ENCODE peak calls at places on chromosomes 3 and 15, in eight cellular contexts. One of them, this sample, is unnamed.

GRCh38 chr15:60392601-60392985 is 5.2 kb downstream of the ANXA2 start:
- DNase-seq in NB4: no peak
- DNase-seq in bronchial epithelial cell: peak; percentile 82
- DNase-seq in A549: peak; percentile 81
- DNase-seq in vagina: no peak
- DNase-seq in cardiac fibroblast: peak; percentile 86
- DNase-seq in left lung: no peak
- DNase-seq in foreskin fibroblast: peak; percentile 79
- DNase-seq in this sample: no peak

GRCh38 chr3:66406841-66407240 is 94.0 kb downstream of the LRIG1 start:
- DNase-seq in NB4: no peak
- DNase-seq in vagina: no peak
- DNase-seq in A549: no peak
- DNase-seq in cardiac fibroblast: no peak
- DNase-seq in bronchial epithelial cell: no peak
- DNase-seq in left lung: no peak
- DNase-seq in foreskin fibroblast: no peak
- DNase-seq in this sample: no peak

GRCh38 chr3:196524527-196524926 is 9.4 kb upstream of the SMCO1 start:
- DNase-seq in vagina: no peak
- DNase-seq in left lung: no peak
- DNase-seq in cardiac fibroblast: peak; percentile 46
- DNase-seq in foreskin fibroblast: peak; percentile 23
- DNase-seq in A549: no peak
- DNase-seq in NB4: peak; percentile 64
- DNase-seq in bronchial epithelial cell: peak; percentile 17
- DNase-seq in this sample: no peak

GRCh38 chr3:86982883-86983282 is 8.1 kb downstream of the VGLL3 start:
- DNase-seq in cardiac fibroblast: peak; percentile 94
- DNase-seq in A549: no peak
- DNase-seq in left lung: no peak
- DNase-seq in foreskin fibroblast: peak; percentile 66
- DNase-seq in vagina: no peak
- DNase-seq in bronchial epithelial cell: no peak
- DNase-seq in NB4: no peak
- DNase-seq in this sample: no peak

GRCh38 chr3:46440531-46441294 is 24.0 kb downstream of the LTF start:
- DNase-seq in NB4: peak; percentile 72
- DNase-seq in vagina: no peak
- DNase-seq in cardiac fibroblast: no peak
- DNase-seq in bronchial epithelial cell: no peak
- DNase-seq in A549: no peak
- DNase-seq in left lung: no peak
- DNase-seq in foreskin fibroblast: no peak
- DNase-seq in this sample: no peak

GRCh38 chr3:152113413-152113812 is 155.3 kb upstream of the MBNL1 start:
- DNase-seq in bronchial epithelial cell: no peak
- DNase-seq in cardiac fibroblast: peak; percentile 59
- DNase-seq in left lung: no peak
- DNase-seq in NB4: no peak
- DNase-seq in vagina: no peak
- DNase-seq in foreskin fibroblast: peak; percentile 58
- DNase-seq in A549: no peak
- DNase-seq in this sample: no peak

GRCh38 chr15:92803852-92804609 is 96.1 kb upstream of the CHD2 start:
- DNase-seq in foreskin fibroblast: peak; percentile 99
- DNase-seq in left lung: peak; percentile 91
- DNase-seq in bronchial epithelial cell: peak; percentile 100
- DNase-seq in NB4: peak; percentile 100
- DNase-seq in cardiac fibroblast: peak; percentile 100
- DNase-seq in vagina: no peak
- DNase-seq in A549: peak; percentile 96
- DNase-seq in this sample: peak; percentile 39

GRCh38 chr3:186824430-186825139 is 17.9 kb upstream of the ADIPOQ start:
- DNase-seq in A549: no peak
- DNase-seq in NB4: no peak
- DNase-seq in bronchial epithelial cell: no peak
- DNase-seq in left lung: no peak
- DNase-seq in foreskin fibroblast: no peak
- DNase-seq in cardiac fibroblast: no peak
- DNase-seq in vagina: no peak
- DNase-seq in this sample: no peak

GRCh38 chr15:34109775-34110663 is 8.1 kb downstream of the PGBD4 start:
- DNase-seq in A549: peak; percentile 34
- DNase-seq in vagina: no peak
- DNase-seq in foreskin fibroblast: peak; percentile 68
- DNase-seq in bronchial epithelial cell: peak; percentile 40
- DNase-seq in left lung: no peak
- DNase-seq in NB4: peak; percentile 52
- DNase-seq in cardiac fibroblast: peak; percentile 72
- DNase-seq in this sample: no peak

GRCh38 chr15:39776068-39776467 is 6.6 kb downstream of the FSIP1 start:
- DNase-seq in vagina: no peak
- DNase-seq in A549: no peak
- DNase-seq in bronchial epithelial cell: no peak
- DNase-seq in left lung: no peak
- DNase-seq in NB4: no peak
- DNase-seq in cardiac fibroblast: no peak
- DNase-seq in foreskin fibroblast: no peak
- DNase-seq in this sample: no peak

GRCh38 chr3:192409203-192409837 is 318.0 kb downstream of the FGF12 start:
- DNase-seq in A549: peak; percentile 40
- DNase-seq in foreskin fibroblast: peak; percentile 2
- DNase-seq in NB4: no peak
- DNase-seq in cardiac fibroblast: peak; percentile 46
- DNase-seq in vagina: no peak
- DNase-seq in bronchial epithelial cell: no peak
- DNase-seq in left lung: no peak
- DNase-seq in this sample: no peak

GRCh38 chr15:62941719-62942118 is 100.8 kb upstream of the TPM1 start:
- DNase-seq in foreskin fibroblast: peak; percentile 23
- DNase-seq in bronchial epithelial cell: no peak
- DNase-seq in left lung: no peak
- DNase-seq in NB4: no peak
- DNase-seq in cardiac fibroblast: peak; percentile 43
- DNase-seq in vagina: no peak
- DNase-seq in A549: no peak
- DNase-seq in this sample: no peak

GRCh38 chr3:178325330-178325729 is 210.9 kb upstream of the KCNMB2 start:
- DNase-seq in foreskin fibroblast: peak; percentile 49
- DNase-seq in cardiac fibroblast: peak; percentile 76
- DNase-seq in A549: no peak
- DNase-seq in bronchial epithelial cell: peak; percentile 44
- DNase-seq in left lung: no peak
- DNase-seq in vagina: no peak
- DNase-seq in NB4: no peak
- DNase-seq in this sample: no peak

GRCh38 chr3:38805765-38806386 is 10.1 kb downstream of the SCN10A start:
- DNase-seq in foreskin fibroblast: peak; percentile 85
- DNase-seq in left lung: no peak
- DNase-seq in vagina: no peak
- DNase-seq in NB4: peak; percentile 79
- DNase-seq in bronchial epithelial cell: peak; percentile 56
- DNase-seq in A549: peak; percentile 18
- DNase-seq in cardiac fibroblast: peak; percentile 85
- DNase-seq in this sample: no peak

GRCh38 chr3:135752851-135753250 is 212.7 kb upstream of the PPP2R3A start:
- DNase-seq in foreskin fibroblast: no peak
- DNase-seq in bronchial epithelial cell: no peak
- DNase-seq in left lung: no peak
- DNase-seq in NB4: peak; percentile 21
- DNase-seq in cardiac fibroblast: no peak
- DNase-seq in A549: no peak
- DNase-seq in vagina: peak; percentile 14
- DNase-seq in this sample: no peak

GRCh38 chr3:43693594-43693993 is 2.9 kb downstream of the ABHD5 start:
- DNase-seq in vagina: no peak
- DNase-seq in foreskin fibroblast: peak; percentile 47
- DNase-seq in bronchial epithelial cell: peak; percentile 86
- DNase-seq in left lung: no peak
- DNase-seq in A549: no peak
- DNase-seq in NB4: no peak
- DNase-seq in cardiac fibroblast: no peak
- DNase-seq in this sample: no peak

GRCh38 chr3:29026959-29027358 is 253.9 kb upstream of the RBMS3 start:
- DNase-seq in bronchial epithelial cell: peak; percentile 98
- DNase-seq in left lung: no peak
- DNase-seq in cardiac fibroblast: peak; percentile 18
- DNase-seq in A549: no peak
- DNase-seq in vagina: no peak
- DNase-seq in NB4: no peak
- DNase-seq in foreskin fibroblast: peak; percentile 16
- DNase-seq in this sample: no peak

GRCh38 chr3:8319935-8320634 is 181.5 kb upstream of the LMCD1 start:
- DNase-seq in vagina: no peak
- DNase-seq in NB4: no peak
- DNase-seq in foreskin fibroblast: peak; percentile 84
- DNase-seq in bronchial epithelial cell: peak; percentile 84
- DNase-seq in cardiac fibroblast: peak; percentile 76
- DNase-seq in left lung: no peak
- DNase-seq in A549: peak; percentile 7
- DNase-seq in this sample: no peak

GRCh38 chr3:100045696-100046095 is 68.6 kb downstream of the FILIP1L start:
- DNase-seq in NB4: no peak
- DNase-seq in foreskin fibroblast: peak; percentile 97
- DNase-seq in vagina: no peak
- DNase-seq in A549: no peak
- DNase-seq in left lung: peak; percentile 73
- DNase-seq in cardiac fibroblast: peak; percentile 93
- DNase-seq in bronchial epithelial cell: no peak
- DNase-seq in this sample: peak; percentile 1

DNA sequence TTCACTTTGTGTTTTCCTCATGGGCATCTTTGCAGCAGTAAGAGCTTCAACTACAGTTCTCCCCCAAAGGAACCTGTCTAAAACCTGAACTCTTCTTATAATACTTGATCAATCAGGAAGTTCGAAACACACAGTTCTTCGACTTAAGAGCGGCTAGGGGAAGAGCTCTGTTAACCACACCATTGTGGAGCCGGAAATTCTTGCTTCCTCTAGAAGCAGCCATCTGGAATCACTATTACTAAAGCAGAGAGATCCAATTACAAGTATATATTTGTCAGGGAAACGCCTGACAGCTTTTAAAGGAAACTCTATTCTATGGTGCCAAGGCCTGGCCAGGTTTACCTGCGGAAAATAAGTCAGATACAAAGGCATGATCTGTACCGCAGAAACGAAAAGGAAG is 337.4 kb upstream of the CBLB start:
- DNase-seq in vagina: no peak
- DNase-seq in bronchial epithelial cell: peak; percentile 76
- DNase-seq in left lung: no peak
- DNase-seq in foreskin fibroblast: peak; percentile 72
- DNase-seq in A549: no peak
- DNase-seq in cardiac fibroblast: peak; percentile 31
- DNase-seq in NB4: no peak
- DNase-seq in this sample: no peak
- H3K4me3 ChIP-seq in vagina: no peak overlapping the region
- H3K4me3 ChIP-seq in bronchial epithelial cell: no peak overlapping the region
- H3K4me3 ChIP-seq in left lung: no peak overlapping the region
- H3K4me3 ChIP-seq in foreskin fibroblast: no peak overlapping the region
- H3K4me3 ChIP-seq in A549: no peak overlapping the region
- H3K4me3 ChIP-seq in cardiac fibroblast: no peak overlapping the region
- H3K4me3 ChIP-seq in NB4: no peak overlapping the region
- H3K4me3 ChIP-seq in this sample: no peak overlapping the region

DNA sequence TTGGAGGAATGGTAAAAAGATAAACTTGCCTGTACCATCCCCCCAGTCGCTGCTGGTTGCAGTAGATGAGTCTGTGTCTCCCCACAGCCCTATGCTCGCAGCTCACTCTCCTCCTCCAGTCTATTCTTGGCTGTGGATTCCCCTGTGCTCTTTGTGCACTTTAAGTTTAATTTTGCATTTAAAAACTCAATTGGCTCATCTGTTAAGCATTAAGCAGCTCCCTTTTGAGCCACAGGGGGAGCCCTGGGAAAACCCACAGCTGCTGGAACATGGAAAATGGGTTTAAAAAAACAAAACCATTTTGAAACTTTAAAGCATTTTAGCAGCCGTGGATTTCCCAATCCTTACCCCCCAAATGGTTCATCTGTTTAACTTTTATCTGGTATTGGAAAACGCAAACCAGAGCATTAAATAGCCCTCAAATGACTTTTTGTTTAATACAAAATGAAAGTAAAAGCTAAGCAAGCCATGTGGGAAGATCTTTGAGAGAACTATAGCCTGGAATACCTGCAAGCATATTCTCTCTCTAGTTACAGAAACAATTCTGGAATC is 536.9 kb downstream of the ZIC1 start:
- DNase-seq in A549: peak; percentile 47
- DNase-seq in cardiac fibroblast: peak; percentile 93
- DNase-seq in left lung: peak; percentile 49
- DNase-seq in foreskin fibroblast: peak; percentile 95
- DNase-seq in vagina: no peak
- DNase-seq in bronchial epithelial cell: peak; percentile 30
- DNase-seq in NB4: peak; percentile 13
- DNase-seq in this sample: no peak
- H3K4me3 ChIP-seq in A549: peak overlapping the region; percentile 16
- H3K4me3 ChIP-seq in cardiac fibroblast: peak overlapping the region; percentile 18
- H3K4me3 ChIP-seq in left lung: no peak overlapping the region
- H3K4me3 ChIP-seq in foreskin fibroblast: peak overlapping the region; percentile 35
- H3K4me3 ChIP-seq in vagina: peak overlapping the region; percentile 11
- H3K4me3 ChIP-seq in bronchial epithelial cell: no peak overlapping the region
- H3K4me3 ChIP-seq in NB4: no peak overlapping the region
- H3K4me3 ChIP-seq in this sample: peak overlapping the region; percentile 53

DNA sequence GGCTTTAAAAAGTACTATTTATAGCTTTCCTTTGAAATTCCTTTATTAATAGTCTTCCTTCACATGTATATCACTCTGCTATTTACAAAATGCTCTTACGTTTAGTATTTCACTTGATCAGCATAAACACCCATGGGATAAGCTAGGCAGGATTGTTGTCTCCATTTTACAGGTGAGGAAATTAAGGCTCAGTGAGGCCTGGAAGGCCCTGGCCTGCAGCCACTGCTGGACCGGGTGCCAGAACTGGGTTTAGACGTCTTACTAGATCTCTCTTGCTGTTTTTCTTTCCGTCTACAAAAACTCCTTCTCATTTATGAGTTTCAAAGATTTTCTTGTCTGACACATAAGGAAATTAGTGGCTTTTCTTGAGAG is 236.4 kb downstream of the LPP start:
- DNase-seq in NB4: no peak
- DNase-seq in foreskin fibroblast: no peak
- DNase-seq in left lung: no peak
- DNase-seq in A549: no peak
- DNase-seq in vagina: no peak
- DNase-seq in cardiac fibroblast: no peak
- DNase-seq in bronchial epithelial cell: no peak
- DNase-seq in this sample: no peak
- H3K4me3 ChIP-seq in NB4: no peak overlapping the region
- H3K4me3 ChIP-seq in foreskin fibroblast: no peak overlapping the region
- H3K4me3 ChIP-seq in left lung: no peak overlapping the region
- H3K4me3 ChIP-seq in A549: no peak overlapping the region
- H3K4me3 ChIP-seq in vagina: no peak overlapping the region
- H3K4me3 ChIP-seq in cardiac fibroblast: no peak overlapping the region
- H3K4me3 ChIP-seq in bronchial epithelial cell: no peak overlapping the region
- H3K4me3 ChIP-seq in this sample: no peak overlapping the region

DNA sequence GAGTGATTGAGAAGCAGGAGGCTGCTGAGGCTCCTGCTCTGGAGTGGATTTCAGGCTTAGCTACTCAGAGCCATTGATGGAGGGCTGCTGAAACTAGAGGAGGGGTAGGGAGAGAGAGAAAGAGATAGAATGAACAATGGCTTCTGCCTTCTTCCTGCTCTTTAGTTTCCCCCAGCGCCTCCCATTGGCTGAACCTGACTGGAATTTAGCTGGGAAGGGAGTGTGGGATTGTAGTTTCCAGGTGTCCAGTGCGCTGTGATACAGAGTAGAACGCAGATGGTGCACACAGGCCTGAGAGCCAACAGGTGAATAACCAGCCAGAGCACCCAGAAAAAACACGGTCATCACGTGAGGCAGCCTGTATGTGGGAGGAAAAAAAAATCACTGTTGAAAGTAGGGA is 140.1 kb downstream of the IL20RB start:
- DNase-seq in vagina: no peak
- DNase-seq in bronchial epithelial cell: no peak
- DNase-seq in cardiac fibroblast: no peak
- DNase-seq in NB4: no peak
- DNase-seq in A549: no peak
- DNase-seq in foreskin fibroblast: no peak
- DNase-seq in left lung: no peak
- DNase-seq in this sample: no peak
- H3K4me3 ChIP-seq in vagina: no peak overlapping the region
- H3K4me3 ChIP-seq in bronchial epithelial cell: no peak overlapping the region
- H3K4me3 ChIP-seq in cardiac fibroblast: no peak overlapping the region
- H3K4me3 ChIP-seq in NB4: no peak overlapping the region
- H3K4me3 ChIP-seq in A549: no peak overlapping the region
- H3K4me3 ChIP-seq in foreskin fibroblast: no peak overlapping the region
- H3K4me3 ChIP-seq in left lung: no peak overlapping the region
- H3K4me3 ChIP-seq in this sample: no peak overlapping the region